ENCODE peak calls at places on chromosomes 6 and 20, in ten cellular contexts. One of them, this sample, is unnamed.

GRCh38 chr6:108169801-108170606 is 4.2 kb downstream of the NR2E1 start:
- DNase-seq in astrocyte: no peak
- DNase-seq in fibroblast of the aortic adventitia: no peak
- DNase-seq in uterus: no peak
- DNase-seq in mammary epithelial cell: no peak
- DNase-seq in GM12865: no peak
- DNase-seq in AG10803: no peak
- DNase-seq in fibroblast of pulmonary artery: no peak
- DNase-seq in esophagus squamous epithelium: no peak
- DNase-seq in fibroblast of lung: no peak
- DNase-seq in this sample: no peak

GRCh38 chr6:158564243-158565121 is 4.6 kb downstream of the TMEM181 start:
- DNase-seq in astrocyte: no peak
- DNase-seq in fibroblast of the aortic adventitia: no peak
- DNase-seq in uterus: no peak
- DNase-seq in mammary epithelial cell: no peak
- DNase-seq in GM12865: no peak
- DNase-seq in AG10803: no peak
- DNase-seq in fibroblast of pulmonary artery: no peak
- DNase-seq in esophagus squamous epithelium: no peak
- DNase-seq in fibroblast of lung: no peak
- DNase-seq in this sample: no peak

GRCh38 chr6:56692586-56693245 is 50.0 kb upstream of the DST start:
- DNase-seq in astrocyte: peak
- DNase-seq in fibroblast of the aortic adventitia: peak
- DNase-seq in uterus: no peak
- DNase-seq in mammary epithelial cell: no peak
- DNase-seq in GM12865: no peak
- DNase-seq in AG10803: peak
- DNase-seq in fibroblast of pulmonary artery: peak
- DNase-seq in esophagus squamous epithelium: no peak
- DNase-seq in fibroblast of lung: peak
- DNase-seq in this sample: peak

GRCh38 chr20:60221593-60221992 is 263.4 kb downstream of the CDH26 start:
- DNase-seq in astrocyte: no peak
- DNase-seq in fibroblast of the aortic adventitia: no peak
- DNase-seq in uterus: no peak
- DNase-seq in mammary epithelial cell: no peak
- DNase-seq in GM12865: no peak
- DNase-seq in AG10803: no peak
- DNase-seq in fibroblast of pulmonary artery: no peak
- DNase-seq in esophagus squamous epithelium: no peak
- DNase-seq in fibroblast of lung: no peak
- DNase-seq in this sample: no peak

GRCh38 chr6:112744827-112745226 is 397.7 kb downstream of the RFPL4B start:
- DNase-seq in astrocyte: no peak
- DNase-seq in fibroblast of the aortic adventitia: no peak
- DNase-seq in uterus: no peak
- DNase-seq in mammary epithelial cell: no peak
- DNase-seq in GM12865: no peak
- DNase-seq in AG10803: peak
- DNase-seq in fibroblast of pulmonary artery: no peak
- DNase-seq in esophagus squamous epithelium: no peak
- DNase-seq in fibroblast of lung: no peak
- DNase-seq in this sample: no peak

GRCh38 chr6:158211273-158212055 is 43.3 kb downstream of the GTF2H5 start:
- DNase-seq in astrocyte: peak
- DNase-seq in fibroblast of the aortic adventitia: peak
- DNase-seq in uterus: no peak
- DNase-seq in mammary epithelial cell: peak
- DNase-seq in GM12865: peak
- DNase-seq in AG10803: peak
- DNase-seq in fibroblast of pulmonary artery: peak
- DNase-seq in esophagus squamous epithelium: no peak
- DNase-seq in fibroblast of lung: peak
- DNase-seq in this sample: peak

GRCh38 chr20:50286174-50286511 is 95.5 kb downstream of the CEBPB start:
- DNase-seq in astrocyte: no peak
- DNase-seq in fibroblast of the aortic adventitia: no peak
- DNase-seq in uterus: no peak
- DNase-seq in mammary epithelial cell: no peak
- DNase-seq in GM12865: peak
- DNase-seq in AG10803: no peak
- DNase-seq in fibroblast of pulmonary artery: no peak
- DNase-seq in esophagus squamous epithelium: no peak
- DNase-seq in fibroblast of lung: no peak
- DNase-seq in this sample: no peak

GRCh38 chr6:167210375-167211295 is 52.9 kb upstream of the GPR31 start:
- DNase-seq in astrocyte: peak
- DNase-seq in fibroblast of the aortic adventitia: peak
- DNase-seq in uterus: no peak
- DNase-seq in mammary epithelial cell: no peak
- DNase-seq in GM12865: no peak
- DNase-seq in AG10803: no peak
- DNase-seq in fibroblast of pulmonary artery: peak
- DNase-seq in esophagus squamous epithelium: no peak
- DNase-seq in fibroblast of lung: peak
- DNase-seq in this sample: no peak

GRCh38 chr6:170575250-170575649 is 9.2 kb downstream of the PDCD2 start:
- DNase-seq in astrocyte: no peak
- DNase-seq in fibroblast of the aortic adventitia: peak
- DNase-seq in uterus: no peak
- DNase-seq in mammary epithelial cell: no peak
- DNase-seq in GM12865: no peak
- DNase-seq in AG10803: no peak
- DNase-seq in fibroblast of pulmonary artery: peak
- DNase-seq in esophagus squamous epithelium: no peak
- DNase-seq in fibroblast of lung: no peak
- DNase-seq in this sample: peak

GRCh38 chr6:91482498-91482897 is 895.6 kb upstream of the MAP3K7 start:
- DNase-seq in astrocyte: peak
- DNase-seq in fibroblast of the aortic adventitia: no peak
- DNase-seq in uterus: no peak
- DNase-seq in mammary epithelial cell: no peak
- DNase-seq in GM12865: peak
- DNase-seq in AG10803: no peak
- DNase-seq in fibroblast of pulmonary artery: no peak
- DNase-seq in esophagus squamous epithelium: no peak
- DNase-seq in fibroblast of lung: peak
- DNase-seq in this sample: no peak

GRCh38 chr6:21137708-21138358 is 455.7 kb upstream of the SOX4 start:
- DNase-seq in astrocyte: peak
- DNase-seq in fibroblast of the aortic adventitia: peak
- DNase-seq in uterus: no peak
- DNase-seq in mammary epithelial cell: no peak
- DNase-seq in GM12865: no peak
- DNase-seq in AG10803: peak
- DNase-seq in fibroblast of pulmonary artery: peak
- DNase-seq in esophagus squamous epithelium: no peak
- DNase-seq in fibroblast of lung: peak
- DNase-seq in this sample: peak

GRCh38 chr6:32637219-32637880 is at the start of gene HLA-DQA1:
- DNase-seq in astrocyte: no peak
- DNase-seq in fibroblast of the aortic adventitia: no peak
- DNase-seq in uterus: no peak
- DNase-seq in mammary epithelial cell: peak
- DNase-seq in GM12865: peak
- DNase-seq in AG10803: no peak
- DNase-seq in fibroblast of pulmonary artery: no peak
- DNase-seq in esophagus squamous epithelium: no peak
- DNase-seq in fibroblast of lung: no peak
- DNase-seq in this sample: no peak

GRCh38 chr6:155157101-155157500 is 106.7 kb upstream of the CLDN20 start:
- DNase-seq in astrocyte: no peak
- DNase-seq in fibroblast of the aortic adventitia: no peak
- DNase-seq in uterus: no peak
- DNase-seq in mammary epithelial cell: no peak
- DNase-seq in GM12865: no peak
- DNase-seq in AG10803: no peak
- DNase-seq in fibroblast of pulmonary artery: no peak
- DNase-seq in esophagus squamous epithelium: no peak
- DNase-seq in fibroblast of lung: no peak
- DNase-seq in this sample: no peak

GRCh38 chr20:17648306-17648646 is 33.8 kb downstream of the RRBP1 start:
- DNase-seq in astrocyte: no peak
- DNase-seq in fibroblast of the aortic adventitia: no peak
- DNase-seq in uterus: no peak
- DNase-seq in mammary epithelial cell: no peak
- DNase-seq in GM12865: no peak
- DNase-seq in AG10803: no peak
- DNase-seq in fibroblast of pulmonary artery: no peak
- DNase-seq in esophagus squamous epithelium: no peak
- DNase-seq in fibroblast of lung: no peak
- DNase-seq in this sample: peak

GRCh38 chr20:17650816-17651760 is 31.0 kb downstream of the RRBP1 start:
- DNase-seq in astrocyte: no peak
- DNase-seq in fibroblast of the aortic adventitia: peak
- DNase-seq in uterus: peak
- DNase-seq in mammary epithelial cell: no peak
- DNase-seq in GM12865: no peak
- DNase-seq in AG10803: peak
- DNase-seq in fibroblast of pulmonary artery: peak
- DNase-seq in esophagus squamous epithelium: no peak
- DNase-seq in fibroblast of lung: no peak
- DNase-seq in this sample: peak

GRCh38 chr20:17650301-17650761 is 31.7 kb downstream of the RRBP1 start:
- DNase-seq in astrocyte: no peak
- DNase-seq in fibroblast of the aortic adventitia: peak
- DNase-seq in uterus: peak
- DNase-seq in mammary epithelial cell: no peak
- DNase-seq in GM12865: no peak
- DNase-seq in AG10803: no peak
- DNase-seq in fibroblast of pulmonary artery: no peak
- DNase-seq in esophagus squamous epithelium: no peak
- DNase-seq in fibroblast of lung: no peak
- DNase-seq in this sample: no peak

GRCh38 chr20:17647391-17648305 is 34.4 kb downstream of the RRBP1 start:
- DNase-seq in astrocyte: no peak
- DNase-seq in fibroblast of the aortic adventitia: no peak
- DNase-seq in uterus: peak
- DNase-seq in mammary epithelial cell: no peak
- DNase-seq in GM12865: no peak
- DNase-seq in AG10803: no peak
- DNase-seq in fibroblast of pulmonary artery: no peak
- DNase-seq in esophagus squamous epithelium: no peak
- DNase-seq in fibroblast of lung: no peak
- DNase-seq in this sample: no peak

GRCh38 chr20:17648782-17649730 is 33.0 kb downstream of the RRBP1 start:
- DNase-seq in astrocyte: no peak
- DNase-seq in fibroblast of the aortic adventitia: no peak
- DNase-seq in uterus: peak
- DNase-seq in mammary epithelial cell: no peak
- DNase-seq in GM12865: peak
- DNase-seq in AG10803: no peak
- DNase-seq in fibroblast of pulmonary artery: no peak
- DNase-seq in esophagus squamous epithelium: no peak
- DNase-seq in fibroblast of lung: no peak
- DNase-seq in this sample: no peak
- TF ChIP-seq CTCF in astrocyte: peak
- TF ChIP-seq CTCF in fibroblast of the aortic adventitia: peak
- TF ChIP-seq CTCF in uterus: peak
- TF ChIP-seq CTCF in mammary epithelial cell: peak
- TF ChIP-seq CTCF in GM12865: no peak
- TF ChIP-seq CTCF in AG10803: peak
- TF ChIP-seq CTCF in fibroblast of pulmonary artery: peak
- TF ChIP-seq CTCF in esophagus squamous epithelium: no peak
- TF ChIP-seq CTCF in fibroblast of lung: peak
- TF ChIP-seq CTCF in this sample: peak

GRCh38 chr20:10434832-10435812 is at the start of gene SLX4IP:
- DNase-seq in astrocyte: peak
- DNase-seq in fibroblast of the aortic adventitia: peak
- DNase-seq in uterus: peak
- DNase-seq in mammary epithelial cell: peak
- DNase-seq in GM12865: peak
- DNase-seq in AG10803: peak
- DNase-seq in fibroblast of pulmonary artery: peak
- DNase-seq in esophagus squamous epithelium: peak
- DNase-seq in fibroblast of lung: peak
- DNase-seq in this sample: peak
- H3K4me3 ChIP-seq in astrocyte: peak
- H3K4me3 ChIP-seq in fibroblast of the aortic adventitia: peak
- H3K4me3 ChIP-seq in uterus: peak
- H3K4me3 ChIP-seq in mammary epithelial cell: peak
- H3K4me3 ChIP-seq in GM12865: peak
- H3K4me3 ChIP-seq in AG10803: peak
- H3K4me3 ChIP-seq in fibroblast of pulmonary artery: peak
- H3K4me3 ChIP-seq in esophagus squamous epithelium: peak
- H3K4me3 ChIP-seq in fibroblast of lung: peak
- H3K4me3 ChIP-seq in this sample: peak

DNA sequence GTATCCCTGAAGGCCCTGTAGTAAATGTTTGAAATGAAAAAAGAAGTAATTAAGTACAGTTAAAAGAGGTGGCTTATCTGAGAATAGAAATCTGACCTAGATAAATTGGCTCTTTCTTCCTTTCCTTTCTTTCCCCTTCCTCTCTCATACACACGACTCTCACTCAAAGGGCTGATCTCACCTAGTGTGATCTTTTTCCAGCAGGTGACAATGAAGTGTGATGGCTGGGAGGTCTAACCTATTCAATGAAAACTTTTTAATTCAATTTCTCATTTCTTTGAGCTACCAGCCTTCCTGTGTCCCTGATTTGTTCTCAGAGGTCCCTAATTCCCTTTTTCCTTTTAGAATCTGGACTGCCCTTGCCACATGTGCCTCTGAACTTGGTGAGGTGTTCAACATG is 118.0 kb upstream of the RIMS1 start:
- DNase-seq in astrocyte: no peak
- DNase-seq in fibroblast of the aortic adventitia: no peak
- DNase-seq in uterus: no peak
- DNase-seq in mammary epithelial cell: no peak
- DNase-seq in GM12865: no peak
- DNase-seq in AG10803: no peak
- DNase-seq in fibroblast of pulmonary artery: no peak
- DNase-seq in esophagus squamous epithelium: no peak
- DNase-seq in fibroblast of lung: no peak
- DNase-seq in this sample: no peak
- TF ChIP-seq CTCF in astrocyte: no peak
- TF ChIP-seq CTCF in fibroblast of the aortic adventitia: no peak
- TF ChIP-seq CTCF in uterus: no peak
- TF ChIP-seq CTCF in mammary epithelial cell: no peak
- TF ChIP-seq CTCF in GM12865: no peak
- TF ChIP-seq CTCF in AG10803: no peak
- TF ChIP-seq CTCF in fibroblast of pulmonary artery: no peak
- TF ChIP-seq CTCF in esophagus squamous epithelium: no peak
- TF ChIP-seq CTCF in fibroblast of lung: no peak
- TF ChIP-seq CTCF in this sample: no peak

GRCh38 chr20:63953764-63954429 is 2.3 kb downstream of the UCKL1 start:
- DNase-seq in astrocyte: no peak
- DNase-seq in fibroblast of the aortic adventitia: no peak
- DNase-seq in uterus: no peak
- DNase-seq in mammary epithelial cell: no peak
- DNase-seq in GM12865: no peak
- DNase-seq in AG10803: no peak
- DNase-seq in fibroblast of pulmonary artery: no peak
- DNase-seq in esophagus squamous epithelium: no peak
- DNase-seq in fibroblast of lung: no peak
- DNase-seq in this sample: no peak
- H3K4me3 ChIP-seq in astrocyte: no peak
- H3K4me3 ChIP-seq in fibroblast of the aortic adventitia: peak
- H3K4me3 ChIP-seq in uterus: no peak
- H3K4me3 ChIP-seq in mammary epithelial cell: no peak
- H3K4me3 ChIP-seq in GM12865: no peak
- H3K4me3 ChIP-seq in AG10803: peak
- H3K4me3 ChIP-seq in fibroblast of pulmonary artery: no peak
- H3K4me3 ChIP-seq in esophagus squamous epithelium: peak
- H3K4me3 ChIP-seq in fibroblast of lung: no peak
- H3K4me3 ChIP-seq in this sample: no peak

GRCh38 chr20:62875419-62876355 is 14.1 kb upstream of the TCFL5 start:
- DNase-seq in astrocyte: peak
- DNase-seq in fibroblast of the aortic adventitia: peak
- DNase-seq in uterus: peak
- DNase-seq in mammary epithelial cell: peak
- DNase-seq in GM12865: no peak
- DNase-seq in AG10803: peak
- DNase-seq in fibroblast of pulmonary artery: peak
- DNase-seq in esophagus squamous epithelium: no peak
- DNase-seq in fibroblast of lung: peak
- DNase-seq in this sample: peak
- TF ChIP-seq CTCF in astrocyte: peak
- TF ChIP-seq CTCF in fibroblast of the aortic adventitia: peak
- TF ChIP-seq CTCF in uterus: peak
- TF ChIP-seq CTCF in mammary epithelial cell: peak
- TF ChIP-seq CTCF in GM12865: no peak
- TF ChIP-seq CTCF in AG10803: peak
- TF ChIP-seq CTCF in fibroblast of pulmonary artery: peak
- TF ChIP-seq CTCF in esophagus squamous epithelium: no peak
- TF ChIP-seq CTCF in fibroblast of lung: peak
- TF ChIP-seq CTCF in this sample: peak

This sample was measured in fibroblast of mammary gland.